ENCODE peak calls at places on chromosomes 3 and 15, in nine cellular contexts. H, U, D, S, C, Y, F, N and I are unnamed samples.

GRCh38 chr3:47247131-47248064 is 35.2 kb downstream of the KIF9 start:
- DNase-seq in N (no peak), F (no peak), H (no peak), D (no peak), Y (no peak), C (no peak), U (no peak), S (no peak), I (no peak)

GRCh38 chr3:108219336-108219735 is 2.9 kb downstream of the IFT57 start:
- DNase-seq in S (no peak), U (no peak), Y (no peak), C (no peak), D (no peak), H (no peak), F (no peak), N (no peak), I (no peak)

GRCh38 chr15:77009176-77009575 is 14.2 kb downstream of the PSTPIP1 start:
- DNase-seq in H (no peak), D (no peak), C (no peak), Y (no peak), S (no peak), N (no peak), U (no peak), F (no peak), I (no peak)

GRCh38 chr15:60830479-60830878 is 351.5 kb upstream of the ICE2 start:
- DNase-seq in N (no peak), F (no peak), S (no peak), C (peak; percentile 14), D (no peak), H (no peak), U (no peak), Y (no peak), I (no peak)

GRCh38 chr3:42119558-42120355 is 28.6 kb downstream of the TRAK1 start:
- DNase-seq in N (no peak), H (no peak), C (peak; percentile 48), D (no peak), Y (no peak), F (no peak), U (no peak), S (no peak), I (no peak)

GRCh38 chr3:10299679-10300078 is 6.9 kb upstream of the GHRL start:
- DNase-seq in U (no peak), D (no peak), Y (no peak), C (no peak), S (no peak), H (no peak), N (no peak), F (no peak), I (no peak)

GRCh38 chr3:149382091-149382467 is 4.6 kb upstream of the TM4SF1 start:
- DNase-seq in U (no peak), F (no peak), N (no peak), Y (no peak), S (peak; percentile 88), H (peak; percentile 57), C (peak; percentile 90), D (no peak), I (no peak)

GRCh38 chr15:57031605-57032004 is 113.2 kb downstream of the TCF12 start:
- DNase-seq in N (peak; percentile 68), S (peak; percentile 49), C (peak; percentile 57), F (no peak), U (no peak), D (no peak), Y (no peak), H (no peak), I (no peak)

GRCh38 chr3:188975612-188976314 is 196.0 kb upstream of the TPRG1 start:
- DNase-seq in U (no peak), F (no peak), S (no peak), Y (no peak), D (no peak), N (no peak), C (no peak), H (peak; percentile 61), I (no peak)

GRCh38 chr3:49706456-49707112 is 12.9 kb downstream of the AMIGO3 start:
- DNase-seq in F (no peak), U (no peak), D (no peak), H (no peak), C (no peak), Y (no peak), S (no peak), N (no peak), I (no peak)

GRCh38 chr3:159922861-159923312 is 65.7 kb upstream of the IL12A start:
- DNase-seq in H (no peak), Y (no peak), U (no peak), D (no peak), C (no peak), F (no peak), S (no peak), N (no peak), I (no peak)

GRCh38 chr15:77180757-77181156 is 109.8 kb upstream of the TSPAN3 start:
- DNase-seq in S (no peak), C (no peak), Y (no peak), D (no peak), F (no peak), U (no peak), N (no peak), H (peak; percentile 32), I (no peak)

GRCh38 chr15:70856884-70857546 is 3.1 kb upstream of the LARP6 start:
- DNase-seq in D (no peak), C (peak; percentile 98), N (peak; percentile 96), S (peak; percentile 82), H (peak; percentile 82), U (no peak), F (peak; percentile 71), Y (no peak), I (no peak)

GRCh38 chr3:187673012-187673411 is 2.8 kb upstream of the SST start:
- DNase-seq in U (no peak), N (no peak), Y (no peak), F (no peak), C (peak; percentile 3), S (no peak), D (no peak), H (peak; percentile 8), I (no peak)

GRCh38 chr3:57228734-57229505 is 1.4 kb downstream of the APPL1 start:
- DNase-seq in H (peak; percentile 83), N (no peak), F (no peak), S (peak; percentile 2), U (no peak), D (no peak), C (peak; percentile 83), Y (no peak), I (no peak)

GRCh38 chr15:42010434-42010833 is 10.4 kb downstream of the PLA2G4E start:
- DNase-seq in D (no peak), U (no peak), N (no peak), Y (no peak), C (peak; percentile 3), H (peak; percentile 66), F (no peak), S (no peak), I (no peak)

DNA sequence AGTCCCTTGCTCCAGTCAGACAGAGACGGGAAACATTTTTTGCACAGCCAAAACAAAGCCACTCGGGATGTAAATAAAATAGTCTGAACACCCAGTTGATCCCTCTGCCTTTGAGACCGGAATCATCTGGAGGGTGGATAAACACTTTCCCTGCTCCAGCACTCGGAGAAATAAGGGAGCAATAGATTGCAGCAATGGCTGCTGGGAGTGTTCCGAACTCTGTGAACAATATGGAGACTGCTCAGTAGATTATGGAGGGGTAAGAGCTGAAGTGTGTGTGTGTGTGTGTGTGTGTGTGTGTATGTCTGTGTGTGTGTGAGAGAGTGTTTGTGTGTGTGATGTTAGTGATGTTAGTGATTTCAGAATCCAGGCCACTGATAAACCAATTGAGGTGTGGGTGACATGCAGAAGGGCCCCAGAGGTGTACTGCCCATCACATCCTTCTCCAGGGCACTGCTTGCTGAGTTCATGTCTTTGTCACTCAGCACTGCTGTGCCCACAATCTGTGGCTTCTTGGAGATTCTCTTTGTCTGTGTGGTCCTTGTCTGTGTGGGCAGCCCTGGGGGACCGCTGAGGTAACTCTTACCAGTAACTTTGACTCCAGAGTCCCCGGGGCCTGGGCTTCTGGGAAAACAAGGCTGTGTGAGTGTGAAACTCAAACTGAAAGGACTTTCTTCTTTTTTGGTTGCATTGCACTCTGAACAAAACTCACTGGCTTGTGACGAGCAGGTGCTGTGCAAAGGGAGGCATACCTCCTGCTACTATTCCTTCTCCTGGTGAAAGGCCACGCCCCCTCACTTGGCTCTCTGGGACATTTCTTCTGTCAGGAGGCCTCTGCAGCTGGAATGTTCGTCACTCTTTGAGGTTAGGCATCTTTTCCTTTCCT is 23.0 kb downstream of the CRYGS start:
- DNase-seq in F (no peak), N (no peak), H (no peak), C (no peak), D (no peak), Y (no peak), S (no peak), U (peak; percentile 36), I (no peak)
- H3K4me3 ChIP-seq in F (no peak overlapping the region), N (no peak overlapping the region), H (no peak overlapping the region), C (no peak overlapping the region), D (no peak overlapping the region), Y (no peak overlapping the region), S (no peak overlapping the region), U (no peak overlapping the region), I (no peak overlapping the region)

GRCh38 chr15:82532383-82532990 is 7.8 kb downstream of the RPS17 start:
- DNase-seq in C (no peak), U (no peak), N (no peak), S (no peak), D (no peak), H (no peak), F (no peak), Y (no peak), I (no peak)

GRCh38 chr15:82530006-82530405 is 10.3 kb downstream of the RPS17 start:
- DNase-seq in N (no peak), F (no peak), U (no peak), S (no peak), Y (no peak), D (no peak), H (no peak), C (no peak), I (no peak)

GRCh38 chr15:82530606-82531379 is 9.5 kb downstream of the RPS17 start:
- DNase-seq in D (no peak), H (peak; percentile 74), Y (peak; percentile 76), U (peak; percentile 78), F (peak; percentile 81), S (peak; percentile 86), C (peak; percentile 60), N (peak; percentile 53), I (peak; percentile 73)

GRCh38 chr15:82532991-82533481 is 7.2 kb downstream of the RPS17 start:
- DNase-seq in H (no peak), D (no peak), U (no peak), N (no peak), C (no peak), S (no peak), F (no peak), Y (no peak), I (no peak)

GRCh38 chr15:82531496-82532382 is 8.5 kb downstream of the RPS17 start:
- DNase-seq in Y (no peak), S (no peak), C (no peak), H (no peak), U (no peak), D (no peak), N (no peak), F (no peak), I (no peak)
- H3K4me1 ChIP-seq in Y (no peaks in the 10 kb centered on the region), S (peaks cover 7% of the 10 kb centered on the region), C (no peaks in the 10 kb centered on the region), H (peaks cover 7% of the 10 kb centered on the region), U (no peaks in the 10 kb centered on the region), D (no peaks in the 10 kb centered on the region), N (peaks cover 3% of the 10 kb centered on the region), F (no peaks in the 10 kb centered on the region), I (no peaks in the 10 kb centered on the region)

GRCh38 chr15:65595960-65596359 is 15.0 kb downstream of the INTS14 start:
- DNase-seq in Y (peak; percentile 41), C (no peak), D (no peak), F (no peak), N (no peak), U (peak; percentile 34), H (no peak), S (peak; percentile 53), I (peak; percentile 27)
- TF ChIP-seq CTCF in Y (peak; percentile 56), C (peak; percentile 5), D (no peak), F (peak; percentile 10), N (no peak), U (peak; percentile 44), H (peak; percentile 18), S (peak; percentile 63), I (peak; percentile 36)

GRCh38 chr15:58705105-58705504 is 44.4 kb downstream of the ADAM10 start:
- DNase-seq in F (no peak), U (no peak), S (no peak), H (no peak), C (no peak), Y (no peak), D (no peak), N (no peak), I (no peak)
- H3K4me3 ChIP-seq in F (no peak overlapping the region), U (no peak overlapping the region), S (no peak overlapping the region), H (no peak overlapping the region), C (no peak overlapping the region), Y (no peak overlapping the region), D (no peak overlapping the region), N (no peak overlapping the region), I (no peak overlapping the region)